ENCODE peak calls at places on chromosome 9, in nine cellular contexts. One of them, this sample, is unnamed.

GRCh38 chr9:107807183-107807582 is 317.6 kb upstream of the KLF4 start:
- DNase-seq in GM04503: peak; percentile 82
- DNase-seq in MV-4-11: no peak
- DNase-seq in hypothalamus: no peak
- DNase-seq in foreskin fibroblast: peak; percentile 33
- DNase-seq in kidney tubule cell: peak; percentile 31
- DNase-seq in fibroblast of lung: peak; percentile 70
- DNase-seq in NCI-H1694: no peak
- DNase-seq in erythroblast: no peak
- DNase-seq in this sample: no peak

GRCh38 chr9:34690983-34691382 is at the start of gene CCL19:
- DNase-seq in foreskin fibroblast: no peak
- DNase-seq in hypothalamus: no peak
- DNase-seq in MV-4-11: no peak
- DNase-seq in GM04503: no peak
- DNase-seq in erythroblast: no peak
- DNase-seq in kidney tubule cell: no peak
- DNase-seq in NCI-H1694: no peak
- DNase-seq in fibroblast of lung: no peak
- DNase-seq in this sample: no peak

GRCh38 chr9:124779368-124780059 is 2.6 kb downstream of the OLFML2A start:
- DNase-seq in MV-4-11: no peak
- DNase-seq in fibroblast of lung: peak; percentile 96
- DNase-seq in NCI-H1694: no peak
- DNase-seq in foreskin fibroblast: peak; percentile 89
- DNase-seq in hypothalamus: no peak
- DNase-seq in kidney tubule cell: peak; percentile 80
- DNase-seq in GM04503: peak; percentile 60
- DNase-seq in erythroblast: no peak
- DNase-seq in this sample: no peak

GRCh38 chr9:94663139-94663538 is 23.8 kb upstream of the FBP1 start:
- DNase-seq in GM04503: no peak
- DNase-seq in MV-4-11: no peak
- DNase-seq in hypothalamus: no peak
- DNase-seq in kidney tubule cell: no peak
- DNase-seq in NCI-H1694: no peak
- DNase-seq in fibroblast of lung: no peak
- DNase-seq in foreskin fibroblast: no peak
- DNase-seq in erythroblast: no peak
- DNase-seq in this sample: no peak

GRCh38 chr9:109771084-109771483 is 8.9 kb upstream of the PALM2AKAP2 start:
- DNase-seq in GM04503: peak; percentile 66
- DNase-seq in NCI-H1694: no peak
- DNase-seq in MV-4-11: no peak
- DNase-seq in fibroblast of lung: peak; percentile 58
- DNase-seq in hypothalamus: no peak
- DNase-seq in erythroblast: no peak
- DNase-seq in foreskin fibroblast: no peak
- DNase-seq in kidney tubule cell: peak; percentile 31
- DNase-seq in this sample: no peak

GRCh38 chr9:101462558-101462957 is 27.0 kb upstream of the ALDOB start:
- DNase-seq in fibroblast of lung: peak; percentile 74
- DNase-seq in GM04503: no peak
- DNase-seq in kidney tubule cell: no peak
- DNase-seq in erythroblast: no peak
- DNase-seq in hypothalamus: no peak
- DNase-seq in MV-4-11: no peak
- DNase-seq in NCI-H1694: no peak
- DNase-seq in foreskin fibroblast: peak; percentile 68
- DNase-seq in this sample: no peak

GRCh38 chr9:83557317-83557716 is 19.1 kb upstream of the FRMD3 start:
- DNase-seq in NCI-H1694: no peak
- DNase-seq in hypothalamus: no peak
- DNase-seq in foreskin fibroblast: no peak
- DNase-seq in MV-4-11: no peak
- DNase-seq in fibroblast of lung: no peak
- DNase-seq in erythroblast: no peak
- DNase-seq in GM04503: no peak
- DNase-seq in kidney tubule cell: no peak
- DNase-seq in this sample: no peak

GRCh38 chr9:137368431-137369110 is 54.4 kb downstream of the EXD3 start:
- DNase-seq in fibroblast of lung: no peak
- DNase-seq in hypothalamus: no peak
- DNase-seq in kidney tubule cell: no peak
- DNase-seq in MV-4-11: no peak
- DNase-seq in NCI-H1694: no peak
- DNase-seq in erythroblast: no peak
- DNase-seq in foreskin fibroblast: no peak
- DNase-seq in GM04503: no peak
- DNase-seq in this sample: peak; percentile 81

GRCh38 chr9:135471751-135472640 is 7.6 kb upstream of the PPP1R26 start:
- DNase-seq in GM04503: no peak
- DNase-seq in MV-4-11: no peak
- DNase-seq in erythroblast: no peak
- DNase-seq in NCI-H1694: no peak
- DNase-seq in hypothalamus: no peak
- DNase-seq in fibroblast of lung: no peak
- DNase-seq in foreskin fibroblast: no peak
- DNase-seq in kidney tubule cell: no peak
- DNase-seq in this sample: no peak

GRCh38 chr9:98485706-98486105 is 223.0 kb downstream of the GABBR2 start:
- DNase-seq in kidney tubule cell: no peak
- DNase-seq in fibroblast of lung: no peak
- DNase-seq in GM04503: no peak
- DNase-seq in hypothalamus: no peak
- DNase-seq in foreskin fibroblast: no peak
- DNase-seq in MV-4-11: no peak
- DNase-seq in NCI-H1694: no peak
- DNase-seq in erythroblast: no peak
- DNase-seq in this sample: no peak

GRCh38 chr9:98745470-98745869 is 36.7 kb upstream of the GABBR2 start:
- DNase-seq in MV-4-11: no peak
- DNase-seq in fibroblast of lung: no peak
- DNase-seq in hypothalamus: no peak
- DNase-seq in GM04503: no peak
- DNase-seq in kidney tubule cell: no peak
- DNase-seq in NCI-H1694: no peak
- DNase-seq in erythroblast: no peak
- DNase-seq in foreskin fibroblast: no peak
- DNase-seq in this sample: no peak

GRCh38 chr9:97313746-97314145 is 6.3 kb downstream of the CCDC180 start:
- DNase-seq in fibroblast of lung: no peak
- DNase-seq in GM04503: no peak
- DNase-seq in erythroblast: no peak
- DNase-seq in kidney tubule cell: no peak
- DNase-seq in foreskin fibroblast: no peak
- DNase-seq in hypothalamus: no peak
- DNase-seq in MV-4-11: no peak
- DNase-seq in NCI-H1694: no peak
- DNase-seq in this sample: no peak

GRCh38 chr9:70658765-70659164 is 244.3 kb upstream of the KLF9 start:
- DNase-seq in fibroblast of lung: no peak
- DNase-seq in GM04503: no peak
- DNase-seq in kidney tubule cell: no peak
- DNase-seq in hypothalamus: no peak
- DNase-seq in foreskin fibroblast: no peak
- DNase-seq in NCI-H1694: no peak
- DNase-seq in MV-4-11: no peak
- DNase-seq in erythroblast: no peak
- DNase-seq in this sample: no peak

GRCh38 chr9:93902780-93903655 is 52.1 kb downstream of the BARX1 start:
- DNase-seq in fibroblast of lung: no peak
- DNase-seq in foreskin fibroblast: no peak
- DNase-seq in GM04503: no peak
- DNase-seq in MV-4-11: no peak
- DNase-seq in hypothalamus: no peak
- DNase-seq in erythroblast: no peak
- DNase-seq in kidney tubule cell: no peak
- DNase-seq in NCI-H1694: no peak
- DNase-seq in this sample: no peak

GRCh38 chr9:690517-691111 is 150.9 kb upstream of the DMRT1 start:
- DNase-seq in GM04503: no peak
- DNase-seq in erythroblast: no peak
- DNase-seq in fibroblast of lung: no peak
- DNase-seq in MV-4-11: no peak
- DNase-seq in NCI-H1694: no peak
- DNase-seq in kidney tubule cell: no peak
- DNase-seq in foreskin fibroblast: no peak
- DNase-seq in hypothalamus: no peak
- DNase-seq in this sample: no peak

GRCh38 chr9:124251605-124252366 is 6.0 kb upstream of the NEK6 start:
- DNase-seq in fibroblast of lung: no peak
- DNase-seq in erythroblast: no peak
- DNase-seq in GM04503: no peak
- DNase-seq in MV-4-11: no peak
- DNase-seq in NCI-H1694: no peak
- DNase-seq in hypothalamus: no peak
- DNase-seq in kidney tubule cell: peak; percentile 87
- DNase-seq in foreskin fibroblast: peak; percentile 54
- DNase-seq in this sample: no peak

GRCh38 chr9:134546231-134546731 is 95.3 kb upstream of the COL5A1 start:
- DNase-seq in foreskin fibroblast: no peak
- DNase-seq in NCI-H1694: no peak
- DNase-seq in fibroblast of lung: peak; percentile 46
- DNase-seq in GM04503: peak; percentile 71
- DNase-seq in MV-4-11: no peak
- DNase-seq in erythroblast: no peak
- DNase-seq in kidney tubule cell: no peak
- DNase-seq in hypothalamus: no peak
- DNase-seq in this sample: no peak

GRCh38 chr9:85521331-85522197 is 220.2 kb downstream of the AGTPBP1 start:
- DNase-seq in fibroblast of lung: no peak
- DNase-seq in MV-4-11: no peak
- DNase-seq in foreskin fibroblast: peak; percentile 21
- DNase-seq in GM04503: no peak
- DNase-seq in hypothalamus: no peak
- DNase-seq in kidney tubule cell: no peak
- DNase-seq in erythroblast: no peak
- DNase-seq in NCI-H1694: peak; percentile 75
- DNase-seq in this sample: peak; percentile 32

GRCh38 chr9:130215341-130216119 is 43.3 kb downstream of the NCS1 start:
- DNase-seq in kidney tubule cell: peak; percentile 76
- DNase-seq in MV-4-11: peak; percentile 63
- DNase-seq in foreskin fibroblast: peak; percentile 21
- DNase-seq in GM04503: no peak
- DNase-seq in erythroblast: no peak
- DNase-seq in hypothalamus: no peak
- DNase-seq in fibroblast of lung: peak; percentile 49
- DNase-seq in NCI-H1694: no peak
- DNase-seq in this sample: no peak

GRCh38 chr9:37523916-37524315 is 38.2 kb downstream of the POLR1E start:
- DNase-seq in NCI-H1694: no peak
- DNase-seq in erythroblast: no peak
- DNase-seq in MV-4-11: no peak
- DNase-seq in fibroblast of lung: no peak
- DNase-seq in GM04503: no peak
- DNase-seq in foreskin fibroblast: no peak
- DNase-seq in hypothalamus: no peak
- DNase-seq in kidney tubule cell: no peak
- DNase-seq in this sample: no peak

GRCh38 chr9:111937781-111938426 is 41.3 kb downstream of the UGCG start:
- DNase-seq in foreskin fibroblast: no peak
- DNase-seq in fibroblast of lung: peak; percentile 70
- DNase-seq in kidney tubule cell: peak; percentile 72
- DNase-seq in NCI-H1694: no peak
- DNase-seq in hypothalamus: no peak
- DNase-seq in erythroblast: no peak
- DNase-seq in MV-4-11: peak; percentile 91
- DNase-seq in GM04503: no peak
- DNase-seq in this sample: peak; percentile 44

GRCh38 chr9:70007831-70008230 is 35.8 kb upstream of the MAMDC2 start:
- DNase-seq in foreskin fibroblast: no peak
- DNase-seq in NCI-H1694: no peak
- DNase-seq in GM04503: no peak
- DNase-seq in erythroblast: no peak
- DNase-seq in fibroblast of lung: no peak
- DNase-seq in hypothalamus: no peak
- DNase-seq in kidney tubule cell: no peak
- DNase-seq in MV-4-11: no peak
- DNase-seq in this sample: no peak

GRCh38 chr9:101586651-101587050 is 8.1 kb downstream of the PPP3R2 start:
- DNase-seq in erythroblast: no peak
- DNase-seq in NCI-H1694: no peak
- DNase-seq in MV-4-11: peak; percentile 69
- DNase-seq in GM04503: no peak
- DNase-seq in fibroblast of lung: no peak
- DNase-seq in foreskin fibroblast: no peak
- DNase-seq in kidney tubule cell: peak; percentile 57
- DNase-seq in hypothalamus: no peak
- DNase-seq in this sample: no peak

GRCh38 chr9:134099123-134099761 is 31.4 kb upstream of the BRD3 start:
- DNase-seq in foreskin fibroblast: peak; percentile 14
- DNase-seq in hypothalamus: no peak
- DNase-seq in GM04503: no peak
- DNase-seq in kidney tubule cell: peak; percentile 56
- DNase-seq in fibroblast of lung: peak; percentile 25
- DNase-seq in NCI-H1694: peak; percentile 58
- DNase-seq in erythroblast: peak; percentile 73
- DNase-seq in MV-4-11: peak; percentile 66
- DNase-seq in this sample: no peak

GRCh38 chr9:86859056-86859455 is 88.2 kb downstream of the GAS1 start:
- DNase-seq in GM04503: no peak
- DNase-seq in NCI-H1694: no peak
- DNase-seq in MV-4-11: no peak
- DNase-seq in kidney tubule cell: no peak
- DNase-seq in erythroblast: no peak
- DNase-seq in foreskin fibroblast: no peak
- DNase-seq in fibroblast of lung: no peak
- DNase-seq in hypothalamus: no peak
- DNase-seq in this sample: no peak

GRCh38 chr9:116646661-116647514 is 40.2 kb upstream of the TRIM32 start:
- DNase-seq in hypothalamus: no peak
- DNase-seq in fibroblast of lung: peak; percentile 65
- DNase-seq in MV-4-11: peak; percentile 4
- DNase-seq in erythroblast: peak; percentile 41
- DNase-seq in GM04503: no peak
- DNase-seq in kidney tubule cell: peak; percentile 43
- DNase-seq in foreskin fibroblast: peak; percentile 45
- DNase-seq in NCI-H1694: no peak
- DNase-seq in this sample: no peak

GRCh38 chr9:95721132-95721531 is 154.4 kb upstream of the ERCC6L2 start:
- DNase-seq in kidney tubule cell: no peak
- DNase-seq in erythroblast: no peak
- DNase-seq in MV-4-11: no peak
- DNase-seq in NCI-H1694: no peak
- DNase-seq in foreskin fibroblast: no peak
- DNase-seq in fibroblast of lung: no peak
- DNase-seq in GM04503: no peak
- DNase-seq in hypothalamus: no peak
- DNase-seq in this sample: no peak

GRCh38 chr9:112341741-112342140 is 8.3 kb upstream of the PTBP3 start:
- DNase-seq in kidney tubule cell: peak; percentile 84
- DNase-seq in NCI-H1694: no peak
- DNase-seq in GM04503: peak; percentile 70
- DNase-seq in hypothalamus: no peak
- DNase-seq in MV-4-11: no peak
- DNase-seq in fibroblast of lung: no peak
- DNase-seq in erythroblast: no peak
- DNase-seq in foreskin fibroblast: peak; percentile 33
- DNase-seq in this sample: no peak

GRCh38 chr9:5288591-5288990 is 15.9 kb downstream of the RLN2 start:
- DNase-seq in MV-4-11: no peak
- DNase-seq in foreskin fibroblast: no peak
- DNase-seq in hypothalamus: no peak
- DNase-seq in GM04503: no peak
- DNase-seq in fibroblast of lung: no peak
- DNase-seq in kidney tubule cell: no peak
- DNase-seq in erythroblast: no peak
- DNase-seq in NCI-H1694: no peak
- DNase-seq in this sample: no peak

GRCh38 chr9:132541966-132542830 is 40.2 kb upstream of the BARHL1 start:
- DNase-seq in hypothalamus: no peak
- DNase-seq in GM04503: no peak
- DNase-seq in MV-4-11: no peak
- DNase-seq in NCI-H1694: no peak
- DNase-seq in foreskin fibroblast: no peak
- DNase-seq in fibroblast of lung: no peak
- DNase-seq in kidney tubule cell: no peak
- DNase-seq in erythroblast: no peak
- DNase-seq in this sample: no peak

GRCh38 chr9:117325110-117325788 is 89.6 kb downstream of the ASTN2 start:
- DNase-seq in foreskin fibroblast: no peak
- DNase-seq in erythroblast: no peak
- DNase-seq in NCI-H1694: no peak
- DNase-seq in hypothalamus: no peak
- DNase-seq in kidney tubule cell: no peak
- DNase-seq in MV-4-11: no peak
- DNase-seq in GM04503: no peak
- DNase-seq in fibroblast of lung: no peak
- DNase-seq in this sample: no peak

This sample was measured in heart left ventricle.